ENCODE peak calls at places on chromosome X, in eight cellular contexts. Q, X, D, U, I, Z, B and Y are unnamed samples.

GRCh38 chrX:110442631-110443030 is 84.0 kb downstream of the RTL9 start:
- DNase-seq in Q (peak; percentile 30), X (no peak), D (peak; percentile 47), U (no peak), I (no peak), Z (no peak), B (peak; percentile 54), Y (no peak)

GRCh38 chrX:42955349-42955748 is 177.4 kb upstream of the PPP1R2C start:
- DNase-seq in Q (no peak), X (no peak), D (no peak), U (no peak), I (no peak), Z (no peak), B (no peak), Y (no peak)

GRCh38 chrX:14351889-14352288 is 177.4 kb upstream of the GLRA2 start:
- DNase-seq in Q (no peak), X (no peak), D (no peak), U (no peak), I (no peak), Z (no peak), B (peak; percentile 18), Y (no peak)

GRCh38 chrX:107470971-107471370 is 21.5 kb downstream of the FRMPD3 start:
- DNase-seq in Q (no peak), X (no peak), D (no peak), U (no peak), I (no peak), Z (no peak), B (peak; percentile 30), Y (no peak)

GRCh38 chrX:40253770-40254169 is 156.0 kb upstream of the BCOR start:
- DNase-seq in Q (no peak), X (no peak), D (no peak), U (no peak), I (no peak), Z (no peak), B (no peak), Y (no peak)

GRCh38 chrX:107628662-107629532 is 587 bp downstream of the PRPS1 start:
- DNase-seq in Q (peak; percentile 37), X (no peak), D (peak; percentile 39), U (peak; percentile 72), I (peak; percentile 25), Z (no peak), B (peak; percentile 67), Y (peak; percentile 1)

GRCh38 chrX:24241822-24242648 is 71.8 kb downstream of the SUPT20HL2 start:
- DNase-seq in Q (peak; percentile 39), X (no peak), D (peak; percentile 33), U (no peak), I (no peak), Z (peak; percentile 22), B (peak; percentile 8), Y (peak; percentile 39)

GRCh38 chrX:28312259-28312658 is 275.0 kb upstream of the IL1RAPL1 start:
- DNase-seq in Q (no peak), X (no peak), D (no peak), U (no peak), I (no peak), Z (no peak), B (no peak), Y (no peak)

GRCh38 chrX:45668686-45669443 is 468.2 kb upstream of the DIPK2B start:
- DNase-seq in Q (peak; percentile 94), X (no peak), D (peak; percentile 93), U (no peak), I (no peak), Z (peak; percentile 72), B (no peak), Y (peak; percentile 41)

GRCh38 chrX:110588164-110588563 is 207.5 kb downstream of the CHRDL1 start:
- DNase-seq in Q (no peak), X (no peak), D (no peak), U (no peak), I (no peak), Z (no peak), B (no peak), Y (no peak)

GRCh38 chrX:13109811-13110210 is 65.4 kb upstream of the FAM9C start:
- DNase-seq in Q (peak; percentile 94), X (no peak), D (peak; percentile 47), U (no peak), I (no peak), Z (no peak), B (no peak), Y (peak; percentile 10)

GRCh38 chrX:132592880-132593279 is 104.0 kb upstream of the MBNL3 start:
- DNase-seq in Q (no peak), X (no peak), D (no peak), U (no peak), I (no peak), Z (no peak), B (peak; percentile 43), Y (peak; percentile 1)

GRCh38 chrX:13821740-13822139 is 4.8 kb upstream of the GPM6B start:
- DNase-seq in Q (peak; percentile 9), X (no peak), D (no peak), U (no peak), I (no peak), Z (no peak), B (no peak), Y (no peak)

GRCh38 chrX:136487647-136488046 is at the start of gene BRS3:
- DNase-seq in Q (no peak), X (no peak), D (no peak), U (no peak), I (no peak), Z (no peak), B (no peak), Y (no peak)

GRCh38 chrX:74270393-74270792 is 33.6 kb upstream of the ZCCHC13 start:
- DNase-seq in Q (no peak), X (no peak), D (no peak), U (no peak), I (no peak), Z (no peak), B (no peak), Y (no peak)

GRCh38 chrX:68409154-68409553 is 24.1 kb downstream of the OPHN1 start:
- DNase-seq in Q (no peak), X (no peak), D (no peak), U (no peak), I (no peak), Z (no peak), B (no peak), Y (no peak)

GRCh38 chrX:9416562-9417319 is 48.1 kb upstream of the TBL1X start:
- DNase-seq in Q (peak; percentile 65), X (no peak), D (peak; percentile 65), U (no peak), I (no peak), Z (no peak), B (no peak), Y (peak; percentile 85)

GRCh38 chrX:103276581-103277002 is at the start of gene TCEAL5:
- DNase-seq in Q (no peak), X (peak; percentile 19), D (no peak), U (no peak), I (no peak), Z (no peak), B (no peak), Y (no peak)

GRCh38 chrX:19789782-19790181 is 97.6 kb downstream of the SH3KBP1 start:
- DNase-seq in Q (no peak), X (no peak), D (no peak), U (no peak), I (no peak), Z (no peak), B (peak; percentile 57), Y (no peak)

GRCh38 chrX:57104921-57105398 is 16.4 kb downstream of the SPIN2B start:
- DNase-seq in Q (no peak), X (no peak), D (no peak), U (no peak), I (no peak), Z (no peak), B (no peak), Y (no peak)

GRCh38 chrX:154742623-154743022 is 8.3 kb downstream of the GAB3 start:
- DNase-seq in Q (no peak), X (no peak), D (no peak), U (no peak), I (no peak), Z (no peak), B (no peak), Y (no peak)

GRCh38 chrX:13000311-13000811 is 25.5 kb downstream of the TMSB4X start:
- DNase-seq in Q (no peak), X (no peak), D (no peak), U (peak; percentile 58), I (no peak), Z (no peak), B (no peak), Y (no peak)

GRCh38 chrX:132086717-132087116 is 41.1 kb downstream of the FRMD7 start:
- DNase-seq in Q (peak; percentile 58), X (no peak), D (no peak), U (no peak), I (no peak), Z (no peak), B (no peak), Y (no peak)